ENCODE peak calls at places on chromosome 12, in four cellular contexts. K is ovary, H is IMR-90, J is spleen. S is an unnamed sample. For H3K27me3, the result is how much of the 10 kb centered on the place peaks cover.

GRCh38 chr12:4211372-4211771 is 62.2 kb upstream of the CCND2 start:
- DNase-seq in H (no peak), J (no peak), K (no peak), S (no peak)

GRCh38 chr12:39095636-39096330 is 190.4 kb upstream of the CPNE8 start:
- DNase-seq in J (no peak), K (no peak), H (no peak), S (no peak)

GRCh38 chr12:71662861-71663560 is 637 bp downstream of the ZFC3H1 start:
- DNase-seq in H (peak), J (peak), K (peak), S (peak)

GRCh38 chr12:13205809-13206559 is 9.5 kb downstream of the EMP1 start:
- DNase-seq in J (no peak), H (peak), K (no peak), S (no peak)

GRCh38 chr12:122078141-122079037 is at the start of gene MLXIP:
- DNase-seq in K (peak), J (peak), H (peak), S (peak)

GRCh38 chr12:113862570-113863454 is 103.3 kb downstream of the RBM19 start:
- DNase-seq in H (peak), J (no peak), K (no peak), S (no peak)

GRCh38 chr12:112035219-112035765 is 22.1 kb downstream of the ERP29 start:
- DNase-seq in K (no peak), J (no peak), H (no peak), S (no peak)

GRCh38 chr12:132554857-132555630 is 55.3 kb downstream of the LRCOL1 start:
- DNase-seq in H (no peak), K (no peak), J (no peak), S (no peak)

GRCh38 chr12:107091989-107092641 is 1.2 kb downstream of the CRY1 start:
- DNase-seq in J (no peak), H (peak), K (no peak), S (no peak)

GRCh38 chr12:21296751-21297406 is 37.8 kb downstream of the SLCO1A2 start:
- DNase-seq in K (no peak), H (peak), J (no peak), S (no peak)

GRCh38 chr12:49609875-49610154 is 4.4 kb upstream of the FAM186B start:
- DNase-seq in K (no peak), J (no peak), H (peak), S (no peak)

GRCh38 chr12:3009780-3010179 is 50.6 kb downstream of the TEAD4 start:
- DNase-seq in K (no peak), J (no peak), H (no peak), S (no peak)

GRCh38 chr12:90234455-90234854 is 525.8 kb upstream of the ATP2B1 start:
- DNase-seq in J (no peak), H (peak), K (no peak), S (no peak)

GRCh38 chr12:20601668-20602280 is 93.4 kb upstream of the SLCO1C1 start:
- DNase-seq in K (no peak), H (peak), J (no peak), S (no peak)

GRCh38 chr12:85835810-85836715 is at the start of gene RASSF9:
- DNase-seq in H (peak), K (peak), J (no peak), S (peak)

GRCh38 chr12:107319536-107320030 is 226.2 kb upstream of the CRY1 start:
- DNase-seq in K (no peak), H (no peak), J (peak), S (no peak)

GRCh38 chr12:54363047-54363446 is 1.2 kb downstream of the GPR84 start:
- DNase-seq in H (no peak), J (no peak), K (no peak), S (no peak)

GRCh38 chr12:94336201-94336915 is 123.3 kb downstream of the CEP83 start:
- DNase-seq in J (no peak), K (no peak), H (peak), S (no peak)

GRCh38 chr12:76106631-76107030 is 22.1 kb upstream of the NAP1L1 start:
- DNase-seq in H (no peak), K (no peak), J (no peak), S (no peak)

GRCh38 chr12:106309671-106310313 is 7.3 kb downstream of the TCP11L2 start:
- DNase-seq in H (peak), K (no peak), J (no peak), S (no peak)

GRCh38 chr12:98741615-98742265 is 96.7 kb downstream of the APAF1 start:
- DNase-seq in H (peak), K (no peak), J (no peak), S (no peak)

GRCh38 chr12:107436376-107436775 is 249.2 kb upstream of the PWP1 start:
- DNase-seq in J (peak), K (no peak), H (peak), S (no peak)

GRCh38 chr12:39959467-39959866 is 146.4 kb downstream of the SLC2A13 start:
- DNase-seq in K (no peak), J (no peak), H (no peak), S (no peak)

GRCh38 chr12:68505915-68506314 is 104.8 kb upstream of the RAP1B start:
- DNase-seq in J (no peak), K (no peak), H (no peak), S (no peak)

GRCh38 chr12:89882757-89883156 is 174.1 kb upstream of the ATP2B1 start:
- DNase-seq in J (no peak), H (no peak), K (no peak), S (no peak)

GRCh38 chr12:48999371-49000131 is at the start of gene DDN:
- DNase-seq in H (peak), J (peak), K (no peak), S (no peak)

GRCh38 chr12:89856431-89856830 is 147.8 kb upstream of the ATP2B1 start:
- DNase-seq in J (no peak), K (no peak), H (peak), S (no peak)

GRCh38 chr12:78641837-78642423 is 222.6 kb upstream of the SYT1 start:
- DNase-seq in J (no peak), H (peak), K (no peak), S (no peak)

GRCh38 chr12:124917135-124917840 is 2.8 kb upstream of the UBC start:
- DNase-seq in J (peak), H (peak), K (peak), S (peak)
- TF ChIP-seq POLR2A in J (no peak), H (peak), K (peak), S (peak)

DNA sequence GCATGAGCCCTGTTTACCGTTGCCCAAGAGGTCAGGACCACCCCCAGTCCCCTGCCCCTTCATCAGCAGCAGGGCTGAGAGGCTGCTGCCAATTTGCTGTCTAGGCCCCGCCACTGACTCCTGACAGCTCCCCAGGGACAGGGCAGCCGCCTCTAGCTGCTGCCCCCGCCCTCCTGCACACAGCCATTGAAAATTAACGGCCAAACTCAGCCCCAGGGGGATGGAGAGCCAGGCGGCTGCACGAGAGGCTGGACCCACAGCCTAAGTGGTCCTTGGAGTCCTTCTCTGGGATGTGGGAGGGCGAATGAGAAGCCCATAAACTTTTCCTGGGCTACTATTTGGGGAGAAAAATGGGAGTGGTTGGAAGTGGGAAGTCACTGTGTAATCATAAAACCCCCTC is 4.6 kb downstream of the FOXN4 start:
- DNase-seq in J (no peak), H (no peak), K (no peak), S (no peak)
- H3K27me3 ChIP-seq in J (half or more), H (half or more), K (under half), S (under half)

GRCh38 chr12:116528498-116528897 is 30.7 kb upstream of the MAP1LC3B2 start:
- DNase-seq in J (no peak), H (no peak), K (no peak), S (no peak)

GRCh38 chr12:116524311-116524710 is 34.9 kb upstream of the MAP1LC3B2 start:
- DNase-seq in J (peak), K (no peak), H (no peak), S (no peak)

GRCh38 chr12:116525418-116526001 is 33.7 kb upstream of the MAP1LC3B2 start:
- DNase-seq in J (no peak), H (peak), K (peak), S (peak)

GRCh38 chr12:116528067-116528466 is 31.1 kb upstream of the MAP1LC3B2 start:
- DNase-seq in J (no peak), H (peak), K (no peak), S (no peak)

DNA sequence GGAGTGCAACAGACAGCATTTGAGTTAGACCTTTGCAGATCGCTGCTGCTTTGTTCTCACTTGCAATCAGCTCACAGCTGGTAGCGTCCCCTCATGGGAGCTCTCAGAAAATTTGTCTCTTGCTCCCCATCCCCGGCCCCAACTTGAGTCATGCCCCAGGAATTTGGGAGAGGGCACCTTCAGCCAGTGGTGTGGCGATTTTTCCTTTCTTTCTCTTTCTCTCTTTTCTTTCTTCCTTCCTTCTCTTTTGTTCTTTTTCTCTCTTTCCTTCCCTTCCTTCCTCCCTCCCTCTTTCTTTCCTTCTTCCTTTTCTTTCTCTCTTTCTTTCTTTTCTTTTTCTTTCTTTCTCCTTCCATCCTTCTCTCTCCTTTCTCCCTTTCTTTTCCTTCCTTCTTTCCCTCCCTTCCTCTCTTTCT is 34.2 kb upstream of the MAP1LC3B2 start:
- DNase-seq in J (no peak), K (no peak), H (peak), S (no peak)
- TF ChIP-seq CTCF in J (no peak), K (no peak), H (peak), S (no peak)

GRCh38 chr12:31728917-31729640 is at the start of gene AMN1:
- DNase-seq in K (peak), J (peak), H (peak), S (peak)
- TF ChIP-seq POLR2A in K (peak), J (no peak), H (peak), S (peak)